ENCODE peak calls at places on chromosomes 7 and 10, in ten cellular contexts. B, G, I, C, J, T, K, R, S and F are unnamed samples.
A peak's percentile ranks its signal among the peaks of the same experiment; 100 is the strongest.

GRCh38 chr7:20222219-20222828 is 5.1 kb upstream of the MACC1 start:
- DNase-seq in B (no peak), G (no peak), I (no peak), C (no peak), J (no peak), T (no peak), K (no peak), R (no peak), S (no peak), F (no peak)

GRCh38 chr7:131727189-131727588 is 170.8 kb upstream of the PODXL start:
- DNase-seq in B (no peak), G (no peak), I (no peak), C (no peak), J (no peak), T (no peak), K (no peak), R (no peak), S (peak; percentile 44), F (no peak)

GRCh38 chr10:99551158-99551557 is 18.4 kb downstream of the NKX2-3 start:
- DNase-seq in B (peak; percentile 60), G (peak; percentile 44), I (peak; percentile 89), C (peak; percentile 31), J (no peak), T (no peak), K (peak; percentile 56), R (no peak), S (no peak), F (no peak)

GRCh38 chr7:42269161-42269560 is 32.2 kb upstream of the GLI3 start:
- DNase-seq in B (no peak), G (peak; percentile 39), I (no peak), C (no peak), J (no peak), T (no peak), K (no peak), R (no peak), S (no peak), F (no peak)

GRCh38 chr7:28354601-28355062 is 57.7 kb upstream of the CREB5 start:
- DNase-seq in B (peak; percentile 99), G (peak; percentile 11), I (no peak), C (peak; percentile 17), J (no peak), T (peak; percentile 10), K (peak; percentile 99), R (peak; percentile 85), S (no peak), F (no peak)

GRCh38 chr7:1197997-1198632 is 34.6 kb upstream of the UNCX start:
- DNase-seq in B (no peak), G (peak; percentile 81), I (no peak), C (no peak), J (no peak), T (peak; percentile 90), K (peak; percentile 94), R (no peak), S (no peak), F (no peak)

GRCh38 chr7:155640629-155641028 is 3.8 kb upstream of the RBM33 start:
- DNase-seq in B (no peak), G (no peak), I (no peak), C (no peak), J (no peak), T (no peak), K (no peak), R (no peak), S (no peak), F (no peak)

GRCh38 chr10:10498781-10499180 is 518.9 kb upstream of the CELF2 start:
- DNase-seq in B (no peak), G (no peak), I (no peak), C (no peak), J (no peak), T (no peak), K (peak; percentile 62), R (no peak), S (no peak), F (no peak)

GRCh38 chr7:26398436-26399308 is 107.0 kb downstream of the SNX10 start:
- DNase-seq in B (peak; percentile 19), G (peak; percentile 21), I (peak; percentile 76), C (peak; percentile 92), J (peak; percentile 69), T (no peak), K (peak; percentile 18), R (peak; percentile 58), S (no peak), F (peak; percentile 93)

GRCh38 chr7:50543776-50544442 is 21.3 kb downstream of the DDC start:
- DNase-seq in B (no peak), G (no peak), I (no peak), C (no peak), J (no peak), T (no peak), K (no peak), R (no peak), S (no peak), F (no peak)

GRCh38 chr10:32929634-32930033 is 28.4 kb downstream of the ITGB1 start:
- DNase-seq in B (no peak), G (no peak), I (no peak), C (no peak), J (no peak), T (no peak), K (no peak), R (no peak), S (no peak), F (no peak)

DNA sequence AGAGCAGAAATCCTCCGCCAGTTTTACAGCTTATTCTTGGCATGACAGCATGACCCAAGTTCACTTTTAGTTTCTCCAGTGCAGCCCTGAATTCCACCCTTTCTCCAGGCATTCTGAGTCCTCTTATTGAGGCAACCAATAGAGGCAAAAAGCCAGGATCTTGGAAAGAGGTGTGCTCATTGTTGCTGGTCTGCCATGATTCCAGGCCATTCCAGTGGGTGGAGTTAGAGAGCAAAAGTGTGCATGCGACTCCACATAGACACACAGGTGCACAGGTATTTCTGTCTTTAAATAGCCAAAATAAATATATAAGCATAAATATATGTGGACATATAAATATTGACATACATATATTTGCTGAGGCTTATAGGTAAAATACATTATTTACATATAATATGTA is 224.7 kb upstream of the ADARB2 start:
- DNase-seq in B (no peak), G (no peak), I (no peak), C (peak; percentile 15), J (no peak), T (no peak), K (no peak), R (no peak), S (no peak), F (no peak)
- TF ChIP-seq CTCF in B (no peak), G (peak; percentile 38), I (no peak), C (peak; percentile 38), J (no peak), T (no peak), K (no peak), R (no peak), S (no peak), F (no peak)

DNA sequence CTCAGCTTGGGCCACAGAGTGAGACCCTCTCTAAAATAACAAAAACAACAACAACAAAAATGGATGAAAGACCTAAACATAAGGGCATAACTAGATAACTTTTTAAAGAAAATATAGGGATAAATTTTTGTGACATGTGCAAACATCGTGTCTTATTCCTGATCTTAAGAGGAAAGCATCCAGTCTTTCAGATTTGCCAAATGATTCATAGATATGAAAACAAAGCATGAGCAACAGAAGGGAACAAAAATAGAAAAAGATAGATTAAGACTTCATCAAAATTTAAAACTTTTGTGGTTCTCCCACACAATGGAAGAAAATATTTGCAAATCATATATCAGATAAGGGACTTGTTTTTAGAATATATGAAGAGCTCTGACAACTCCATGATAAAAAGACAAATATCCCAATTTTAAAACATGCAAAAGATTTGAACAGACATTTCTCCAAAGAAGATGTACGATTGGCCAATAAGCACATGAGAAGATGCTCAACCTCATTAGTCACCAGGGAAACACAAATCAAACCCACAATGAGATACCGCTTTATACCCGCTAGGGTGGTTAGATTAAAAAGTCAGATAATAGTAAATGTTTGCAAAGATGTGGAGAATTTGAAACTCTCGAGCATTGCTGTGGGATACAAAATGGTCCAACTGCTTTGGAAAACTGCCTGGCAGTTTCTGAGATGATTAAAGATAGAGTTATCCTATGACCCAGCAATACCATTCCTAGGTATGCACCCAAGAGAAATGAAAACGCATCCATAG is 20.3 kb downstream of the PPIF start:
- DNase-seq in B (no peak), G (no peak), I (no peak), C (no peak), J (no peak), T (no peak), K (peak; percentile 70), R (no peak), S (no peak), F (no peak)
- H3K27me3 ChIP-seq in B (peaks cover 2% of the 10 kb centered on the region), G (peaks cover 10% of the 10 kb centered on the region), I (no peaks in the 10 kb centered on the region), C (peaks cover 5% of the 10 kb centered on the region), J (no peaks in the 10 kb centered on the region), T (no peaks in the 10 kb centered on the region), K (no peaks in the 10 kb centered on the region), R (no peaks in the 10 kb centered on the region), S (no peaks in the 10 kb centered on the region), F (no peaks in the 10 kb centered on the region)

DNA sequence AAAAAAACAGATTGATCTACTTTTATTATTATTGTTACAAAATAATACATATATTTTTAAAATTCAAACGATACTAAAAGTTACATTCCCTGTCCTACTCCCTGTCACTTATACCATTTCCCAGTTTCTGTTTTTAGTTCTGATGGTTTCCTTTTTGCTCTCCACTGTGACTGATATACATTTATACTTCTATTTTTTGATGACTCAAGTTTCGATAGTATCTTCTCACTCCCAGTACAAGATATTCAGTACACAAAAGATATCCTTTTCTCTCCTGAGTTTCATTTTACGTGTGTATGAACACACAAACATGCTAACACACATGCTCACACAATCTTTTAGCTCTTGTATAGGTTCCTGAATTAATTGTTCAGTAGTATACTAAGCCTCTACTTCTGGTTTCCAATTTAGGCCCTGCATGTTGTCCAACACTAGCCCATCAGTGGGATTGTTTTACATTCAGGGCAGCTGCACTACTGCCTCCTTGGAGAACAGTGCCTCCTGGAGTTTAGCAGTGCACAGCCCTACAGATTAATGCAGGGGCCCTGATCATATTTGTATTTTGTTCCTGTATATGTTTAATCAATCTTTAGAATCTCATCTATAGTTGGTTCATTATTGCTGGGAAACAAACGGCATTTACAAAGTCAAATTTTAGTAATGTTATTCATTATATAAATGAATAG is 131.0 kb downstream of the TES start:
- DNase-seq in B (peak; percentile 18), G (peak; percentile 78), I (no peak), C (no peak), J (no peak), T (no peak), K (no peak), R (no peak), S (no peak), F (no peak)
- TF ChIP-seq CTCF in B (peak; percentile 25), G (peak; percentile 73), I (no peak), C (peak; percentile 24), J (peak; percentile 46), T (no peak), K (no peak), R (no peak), S (no peak), F (no peak)

DNA sequence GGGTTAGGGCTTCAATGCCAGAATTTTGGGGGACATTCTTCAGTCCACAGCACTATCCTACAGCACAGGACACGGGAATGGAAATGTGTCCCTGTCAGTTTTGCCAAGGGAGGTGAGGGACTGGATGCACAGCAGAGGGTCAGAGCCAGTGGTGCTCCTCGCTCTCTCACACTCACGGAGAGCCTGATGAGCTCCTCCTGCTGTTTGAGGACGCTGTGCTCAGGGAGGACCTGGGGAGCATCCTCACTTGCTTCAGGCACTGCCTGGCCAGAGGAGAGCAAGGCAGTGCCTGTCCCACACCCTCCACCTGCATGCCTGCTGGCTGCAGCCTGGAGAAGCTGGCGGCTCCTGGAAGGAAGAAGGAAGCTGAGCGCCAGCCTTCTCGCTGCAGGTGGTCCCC is 58.6 kb downstream of the RAMP3 start:
- DNase-seq in B (no peak), G (no peak), I (no peak), C (no peak), J (no peak), T (no peak), K (no peak), R (no peak), S (no peak), F (no peak)
- H3K27me3 ChIP-seq in B (peaks cover 4% of the 10 kb centered on the region), G (peaks cover 43% of the 10 kb centered on the region), I (no peaks in the 10 kb centered on the region), C (no peaks in the 10 kb centered on the region), J (peaks cover 13% of the 10 kb centered on the region), T (peaks cover 6% of the 10 kb centered on the region), K (peaks cover 32% of the 10 kb centered on the region), R (no peaks in the 10 kb centered on the region), S (no peaks in the 10 kb centered on the region), F (peaks cover 5% of the 10 kb centered on the region)

GRCh38 chr10:123272171-123272570 is 118.0 kb downstream of the BUB3 start:
- DNase-seq in B (no peak), G (peak; percentile 5), I (no peak), C (no peak), J (no peak), T (no peak), K (no peak), R (no peak), S (no peak), F (no peak)
- TF ChIP-seq CTCF in B (peak; percentile 16), G (peak; percentile 34), I (no peak), C (peak; percentile 36), J (no peak), T (peak; percentile 13), K (no peak), R (no peak), S (no peak), F (no peak)